ENCODE peak calls at places on chromosomes 16 and 17, in nine cellular contexts. One of them, this sample, is unnamed.

GRCh38 chr17:77314601-77315000 is 173.8 kb downstream of the SEC14L1 start:
- DNase-seq in NB4: no peak
- DNase-seq in neural crest cell: no peak
- DNase-seq in thoracic aorta: no peak
- DNase-seq in nephron progenitor cell: no peak
- DNase-seq in CD4-positive, alpha-beta T cell: no peak
- DNase-seq in AG04449: no peak
- DNase-seq in mucosa of descending colon: peak
- DNase-seq in right lobe of liver: peak
- DNase-seq in this sample: no peak

GRCh38 chr17:4600563-4600962 is 16.2 kb downstream of the SMTNL2 start:
- DNase-seq in thoracic aorta: no peak
- DNase-seq in NB4: no peak
- DNase-seq in right lobe of liver: no peak
- DNase-seq in neural crest cell: no peak
- DNase-seq in nephron progenitor cell: peak
- DNase-seq in CD4-positive, alpha-beta T cell: no peak
- DNase-seq in mucosa of descending colon: no peak
- DNase-seq in AG04449: no peak
- DNase-seq in this sample: no peak

GRCh38 chr16:85335584-85336492 is 223.6 kb upstream of the CIBAR2 start:
- DNase-seq in NB4: peak
- DNase-seq in nephron progenitor cell: no peak
- DNase-seq in AG04449: no peak
- DNase-seq in CD4-positive, alpha-beta T cell: no peak
- DNase-seq in right lobe of liver: no peak
- DNase-seq in thoracic aorta: no peak
- DNase-seq in neural crest cell: no peak
- DNase-seq in mucosa of descending colon: peak
- DNase-seq in this sample: no peak

GRCh38 chr17:46818319-46818928 is at the start of gene WNT3:
- DNase-seq in thoracic aorta: no peak
- DNase-seq in neural crest cell: no peak
- DNase-seq in nephron progenitor cell: peak
- DNase-seq in NB4: peak
- DNase-seq in right lobe of liver: no peak
- DNase-seq in AG04449: no peak
- DNase-seq in mucosa of descending colon: peak
- DNase-seq in CD4-positive, alpha-beta T cell: peak
- DNase-seq in this sample: no peak

GRCh38 chr17:82013772-82014321 is 8.8 kb downstream of the CENPX start:
- DNase-seq in thoracic aorta: no peak
- DNase-seq in nephron progenitor cell: no peak
- DNase-seq in CD4-positive, alpha-beta T cell: no peak
- DNase-seq in mucosa of descending colon: no peak
- DNase-seq in right lobe of liver: no peak
- DNase-seq in neural crest cell: no peak
- DNase-seq in NB4: no peak
- DNase-seq in AG04449: no peak
- DNase-seq in this sample: no peak

GRCh38 chr17:29042679-29043538 is at the start of gene PIPOX:
- DNase-seq in nephron progenitor cell: no peak
- DNase-seq in mucosa of descending colon: no peak
- DNase-seq in AG04449: no peak
- DNase-seq in NB4: peak
- DNase-seq in thoracic aorta: no peak
- DNase-seq in neural crest cell: no peak
- DNase-seq in CD4-positive, alpha-beta T cell: no peak
- DNase-seq in right lobe of liver: peak
- DNase-seq in this sample: peak

GRCh38 chr16:65698943-65699342 is 577.1 kb upstream of the CDH11 start:
- DNase-seq in CD4-positive, alpha-beta T cell: no peak
- DNase-seq in AG04449: no peak
- DNase-seq in neural crest cell: no peak
- DNase-seq in thoracic aorta: no peak
- DNase-seq in mucosa of descending colon: no peak
- DNase-seq in nephron progenitor cell: no peak
- DNase-seq in right lobe of liver: no peak
- DNase-seq in NB4: no peak
- DNase-seq in this sample: no peak

GRCh38 chr16:75758215-75758614 is 31.9 kb upstream of the CPHXL start:
- DNase-seq in CD4-positive, alpha-beta T cell: no peak
- DNase-seq in nephron progenitor cell: no peak
- DNase-seq in thoracic aorta: no peak
- DNase-seq in NB4: no peak
- DNase-seq in mucosa of descending colon: no peak
- DNase-seq in AG04449: no peak
- DNase-seq in neural crest cell: no peak
- DNase-seq in right lobe of liver: no peak
- DNase-seq in this sample: no peak

GRCh38 chr16:9102943-9103342 is 11.5 kb downstream of the HAPSTR1 start:
- DNase-seq in NB4: no peak
- DNase-seq in mucosa of descending colon: no peak
- DNase-seq in neural crest cell: no peak
- DNase-seq in AG04449: no peak
- DNase-seq in thoracic aorta: no peak
- DNase-seq in CD4-positive, alpha-beta T cell: no peak
- DNase-seq in right lobe of liver: no peak
- DNase-seq in nephron progenitor cell: no peak
- DNase-seq in this sample: no peak

GRCh38 chr17:2996938-2997670 is 66.3 kb downstream of the OR1D5 start:
- DNase-seq in nephron progenitor cell: no peak
- DNase-seq in neural crest cell: no peak
- DNase-seq in thoracic aorta: no peak
- DNase-seq in AG04449: no peak
- DNase-seq in right lobe of liver: peak
- DNase-seq in CD4-positive, alpha-beta T cell: no peak
- DNase-seq in mucosa of descending colon: no peak
- DNase-seq in NB4: no peak
- DNase-seq in this sample: no peak

GRCh38 chr17:45749831-45750335 is 34.2 kb upstream of the CRHR1 start:
- DNase-seq in AG04449: no peak
- DNase-seq in right lobe of liver: no peak
- DNase-seq in nephron progenitor cell: no peak
- DNase-seq in CD4-positive, alpha-beta T cell: no peak
- DNase-seq in neural crest cell: no peak
- DNase-seq in mucosa of descending colon: no peak
- DNase-seq in thoracic aorta: no peak
- DNase-seq in NB4: no peak
- DNase-seq in this sample: no peak

DNA sequence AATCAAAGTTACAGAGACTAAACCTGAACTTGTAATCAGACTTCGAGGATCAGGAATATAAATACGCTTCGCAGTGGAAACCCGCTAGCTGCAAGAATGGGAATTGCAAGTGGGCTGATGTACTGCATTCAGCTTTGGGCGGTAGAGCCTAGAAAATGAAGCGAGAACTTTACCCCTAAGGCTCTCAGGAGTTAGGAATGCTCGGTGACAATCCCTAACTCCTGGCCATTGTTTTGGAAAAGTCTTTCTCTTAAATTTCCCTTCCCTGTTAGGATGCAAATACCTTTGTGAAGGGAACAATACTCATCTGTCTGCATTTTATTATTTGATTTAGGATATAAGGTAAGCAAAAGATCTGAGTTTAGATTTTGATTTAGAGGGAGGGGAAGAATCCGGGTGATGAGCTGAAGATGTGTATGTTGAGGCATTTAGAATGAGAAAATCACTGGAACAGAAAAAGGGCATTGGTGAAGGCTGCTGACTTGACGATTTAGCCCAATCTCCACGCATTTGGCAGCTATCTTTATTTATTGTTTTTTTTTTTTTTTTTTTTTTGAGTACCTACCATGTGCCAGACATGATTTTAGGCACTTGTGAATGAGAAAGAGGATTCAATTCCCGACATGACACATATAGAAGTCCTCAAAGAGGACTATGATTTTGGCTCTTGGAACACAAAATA is 2.2 kb upstream of the TOX3 start:
- DNase-seq in thoracic aorta: no peak
- DNase-seq in neural crest cell: no peak
- DNase-seq in AG04449: no peak
- DNase-seq in NB4: no peak
- DNase-seq in mucosa of descending colon: no peak
- DNase-seq in CD4-positive, alpha-beta T cell: no peak
- DNase-seq in right lobe of liver: no peak
- DNase-seq in nephron progenitor cell: no peak
- DNase-seq in this sample: no peak
- TF ChIP-seq CTCF in thoracic aorta: no peak
- TF ChIP-seq CTCF in neural crest cell: peak
- TF ChIP-seq CTCF in AG04449: no peak
- TF ChIP-seq CTCF in NB4: no peak
- TF ChIP-seq CTCF in mucosa of descending colon: no peak
- TF ChIP-seq CTCF in CD4-positive, alpha-beta T cell: no peak
- TF ChIP-seq CTCF in right lobe of liver: no peak
- TF ChIP-seq CTCF in nephron progenitor cell: peak
- TF ChIP-seq CTCF in this sample: no peak

GRCh38 chr17:80034977-80035686 is 540 bp downstream of the TBC1D16 start:
- DNase-seq in mucosa of descending colon: peak
- DNase-seq in AG04449: no peak
- DNase-seq in thoracic aorta: no peak
- DNase-seq in NB4: peak
- DNase-seq in right lobe of liver: no peak
- DNase-seq in nephron progenitor cell: peak
- DNase-seq in CD4-positive, alpha-beta T cell: peak
- DNase-seq in neural crest cell: peak
- DNase-seq in this sample: no peak

GRCh38 chr17:80036715-80037477 is 454 bp downstream of the CCDC40 start:
- DNase-seq in mucosa of descending colon: peak
- DNase-seq in neural crest cell: peak
- DNase-seq in CD4-positive, alpha-beta T cell: peak
- DNase-seq in thoracic aorta: no peak
- DNase-seq in NB4: no peak
- DNase-seq in nephron progenitor cell: peak
- DNase-seq in AG04449: no peak
- DNase-seq in right lobe of liver: no peak
- DNase-seq in this sample: no peak

GRCh38 chr17:80035687-80035936 is at the start of gene TBC1D16:
- DNase-seq in neural crest cell: no peak
- DNase-seq in CD4-positive, alpha-beta T cell: no peak
- DNase-seq in right lobe of liver: no peak
- DNase-seq in nephron progenitor cell: no peak
- DNase-seq in NB4: no peak
- DNase-seq in AG04449: no peak
- DNase-seq in mucosa of descending colon: no peak
- DNase-seq in thoracic aorta: no peak
- DNase-seq in this sample: no peak

GRCh38 chr17:80034654-80034976 is 1.1 kb downstream of the TBC1D16 start:
- DNase-seq in right lobe of liver: peak
- DNase-seq in nephron progenitor cell: no peak
- DNase-seq in AG04449: no peak
- DNase-seq in CD4-positive, alpha-beta T cell: no peak
- DNase-seq in neural crest cell: no peak
- DNase-seq in NB4: no peak
- DNase-seq in thoracic aorta: no peak
- DNase-seq in mucosa of descending colon: peak
- DNase-seq in this sample: no peak

GRCh38 chr17:80035937-80036714 is at the start of gene CCDC40:
- DNase-seq in right lobe of liver: peak
- DNase-seq in neural crest cell: peak
- DNase-seq in AG04449: no peak
- DNase-seq in thoracic aorta: peak
- DNase-seq in CD4-positive, alpha-beta T cell: peak
- DNase-seq in NB4: peak
- DNase-seq in nephron progenitor cell: peak
- DNase-seq in mucosa of descending colon: peak
- DNase-seq in this sample: peak
- TF ChIP-seq CTCF in right lobe of liver: no peak
- TF ChIP-seq CTCF in neural crest cell: no peak
- TF ChIP-seq CTCF in AG04449: peak
- TF ChIP-seq CTCF in thoracic aorta: no peak
- TF ChIP-seq CTCF in CD4-positive, alpha-beta T cell: no peak
- TF ChIP-seq CTCF in NB4: no peak
- TF ChIP-seq CTCF in nephron progenitor cell: no peak
- TF ChIP-seq CTCF in mucosa of descending colon: no peak
- TF ChIP-seq CTCF in this sample: no peak

DNA sequence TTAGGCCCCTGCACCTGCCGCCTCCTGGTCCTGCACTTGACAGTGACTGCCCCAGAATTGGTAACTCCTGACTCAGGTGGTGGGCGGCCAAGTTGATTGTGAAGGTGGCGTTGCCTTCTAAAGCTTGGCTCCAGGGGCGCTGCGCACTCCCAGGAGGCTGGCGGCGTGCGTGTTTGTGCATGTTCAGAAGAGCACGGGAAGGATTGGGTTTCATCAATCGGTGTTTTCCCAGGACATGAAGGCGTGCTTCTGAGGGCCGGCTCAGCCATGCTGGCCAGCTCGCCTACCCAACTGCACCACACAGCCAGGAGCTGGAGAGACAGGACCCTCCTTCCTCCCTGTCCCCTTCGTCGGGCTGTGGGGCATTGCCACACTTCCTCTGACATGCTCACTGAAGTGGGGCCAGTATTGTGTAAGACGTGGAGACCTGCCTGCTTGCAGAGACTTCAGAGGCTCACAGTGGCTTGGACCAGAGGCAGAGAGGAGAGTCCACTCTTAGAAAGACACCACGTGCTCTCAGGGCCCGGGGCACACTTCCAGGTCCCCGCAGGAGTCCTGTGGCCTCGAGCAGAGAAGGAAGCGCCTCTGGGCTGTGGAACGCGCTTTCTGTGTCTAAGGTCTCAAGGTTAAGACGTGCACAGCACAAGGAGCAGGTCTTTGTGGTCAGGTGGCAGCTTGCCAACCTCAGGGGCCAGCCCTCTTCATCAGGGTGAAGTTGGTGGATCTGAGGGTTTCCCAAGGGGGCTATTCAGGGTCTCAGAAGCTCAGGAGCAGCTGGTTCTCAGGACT is 2.8 kb downstream of the RAB40C start:
- DNase-seq in CD4-positive, alpha-beta T cell: no peak
- DNase-seq in AG04449: no peak
- DNase-seq in NB4: peak
- DNase-seq in mucosa of descending colon: peak
- DNase-seq in neural crest cell: no peak
- DNase-seq in thoracic aorta: no peak
- DNase-seq in right lobe of liver: peak
- DNase-seq in nephron progenitor cell: no peak
- DNase-seq in this sample: peak
- TF ChIP-seq CTCF in CD4-positive, alpha-beta T cell: no peak
- TF ChIP-seq CTCF in AG04449: no peak
- TF ChIP-seq CTCF in NB4: peak
- TF ChIP-seq CTCF in mucosa of descending colon: no peak
- TF ChIP-seq CTCF in neural crest cell: no peak
- TF ChIP-seq CTCF in thoracic aorta: no peak
- TF ChIP-seq CTCF in right lobe of liver: peak
- TF ChIP-seq CTCF in nephron progenitor cell: no peak
- TF ChIP-seq CTCF in this sample: peak

DNA sequence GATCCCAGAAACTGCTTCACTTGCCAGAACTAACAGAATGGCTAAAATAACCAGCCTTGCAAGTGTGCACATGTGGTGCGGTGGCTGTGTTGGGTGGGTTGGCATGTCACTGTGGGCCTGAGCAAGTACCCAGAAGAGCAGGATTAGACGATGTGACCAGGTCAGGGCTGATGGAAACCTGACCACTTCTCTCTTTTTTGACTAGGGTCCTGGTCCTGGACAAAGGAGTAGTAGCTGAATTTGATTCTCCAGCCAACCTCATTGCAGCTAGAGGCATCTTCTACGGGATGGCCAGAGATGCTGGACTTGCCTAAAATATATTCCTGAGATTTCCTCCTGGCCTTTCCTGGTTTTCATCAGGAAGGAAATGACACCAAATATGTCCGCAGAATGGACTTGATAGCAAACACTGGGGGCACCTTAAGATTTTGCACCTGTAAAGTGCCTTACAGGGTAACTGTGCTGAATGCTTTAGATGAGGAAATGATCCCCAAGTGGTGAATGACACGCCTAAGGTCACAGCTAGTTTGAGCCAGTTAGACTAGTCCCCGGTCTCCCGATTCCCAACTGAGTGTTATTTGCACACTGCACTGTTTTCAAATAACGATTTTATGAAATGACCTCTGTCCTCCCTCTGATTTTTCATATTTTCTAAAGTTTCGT is 16.7 kb downstream of the ANKRD40 start:
- DNase-seq in NB4: no peak
- DNase-seq in neural crest cell: no peak
- DNase-seq in nephron progenitor cell: no peak
- DNase-seq in AG04449: no peak
- DNase-seq in CD4-positive, alpha-beta T cell: no peak
- DNase-seq in thoracic aorta: no peak
- DNase-seq in mucosa of descending colon: no peak
- DNase-seq in right lobe of liver: no peak
- DNase-seq in this sample: no peak
- TF ChIP-seq CTCF in NB4: no peak
- TF ChIP-seq CTCF in neural crest cell: no peak
- TF ChIP-seq CTCF in nephron progenitor cell: no peak
- TF ChIP-seq CTCF in AG04449: no peak
- TF ChIP-seq CTCF in CD4-positive, alpha-beta T cell: no peak
- TF ChIP-seq CTCF in thoracic aorta: no peak
- TF ChIP-seq CTCF in mucosa of descending colon: no peak
- TF ChIP-seq CTCF in right lobe of liver: no peak
- TF ChIP-seq CTCF in this sample: no peak